ENCODE peak calls at places on chromosomes 13 and 19, in five cellular contexts. X, Q, A, Z and D are unnamed samples.

GRCh38 chr19:34645551-34645950 is 31.4 kb downstream of the SCGB2B2 start:
- DNase-seq in X (no peak), Z (no peak), A (no peak), Q (no peak), D (no peak)

GRCh38 chr13:82749551-82749950 is 1132.7 kb downstream of the SLITRK1 start:
- DNase-seq in Z (no peak), Q (no peak), A (no peak), X (no peak), D (no peak)

GRCh38 chr19:29872224-29872731 is 60.5 kb downstream of the CCNE1 start:
- DNase-seq in Q (no peak), X (no peak), Z (no peak), A (no peak), D (peak; percentile 24)

GRCh38 chr13:56837161-56837560 is 303.6 kb upstream of the PRR20A start:
- DNase-seq in Z (no peak), Q (no peak), X (no peak), A (no peak), D (no peak)

GRCh38 chr19:13723206-13723605 is 41.1 kb upstream of the MRI1 start:
- DNase-seq in X (no peak), A (peak; percentile 33), Q (no peak), Z (no peak), D (peak; percentile 20)

GRCh38 chr13:36382030-36382429 is 35.8 kb upstream of the SPART start:
- DNase-seq in Q (no peak), A (no peak), Z (no peak), X (no peak), D (no peak)

GRCh38 chr19:39823693-39824092 is 10.3 kb downstream of the DYRK1B start:
- DNase-seq in A (no peak), Z (no peak), Q (no peak), X (no peak), D (no peak)

GRCh38 chr13:71218960-71219359 is 648.0 kb downstream of the DACH1 start:
- DNase-seq in Q (no peak), A (no peak), Z (no peak), X (peak; percentile 54), D (no peak)

GRCh38 chr19:4089400-4089908 is 22.8 kb upstream of the ZBTB7A start:
- DNase-seq in Q (no peak), X (no peak), Z (peak; percentile 48), A (no peak), D (no peak)

GRCh38 chr13:42992585-42993122 is 613 bp upstream of the EPSTI1 start:
- DNase-seq in A (no peak), X (no peak), Z (no peak), Q (no peak), D (no peak)

GRCh38 chr13:114303700-114304327 is 10.5 kb upstream of the CHAMP1 start:
- DNase-seq in Q (no peak), X (no peak), Z (no peak), A (no peak), D (no peak)

GRCh38 chr13:33279898-33280549 is 5.5 kb downstream of the STARD13 start:
- DNase-seq in A (peak; percentile 76), X (peak; percentile 46), Q (no peak), Z (no peak), D (peak; percentile 80)

GRCh38 chr13:80669112-80669511 is 328.2 kb upstream of the SPRY2 start:
- DNase-seq in Z (no peak), X (no peak), A (no peak), Q (no peak), D (no peak)

GRCh38 chr19:15443838-15444237 is 5.9 kb downstream of the WIZ start:
- DNase-seq in A (peak; percentile 16), Z (peak; percentile 56), Q (no peak), X (no peak), D (no peak)

GRCh38 chr13:29958476-29958875 is 108.1 kb upstream of the UBL3 start:
- DNase-seq in A (no peak), Q (no peak), X (no peak), Z (no peak), D (no peak)

GRCh38 chr13:99215466-99215865 is 14.8 kb downstream of the UBAC2 start:
- DNase-seq in A (no peak), X (no peak), Q (no peak), Z (no peak), D (no peak)

GRCh38 chr13:90562388-90562787 is 785.1 kb upstream of the MIR17HG start:
- DNase-seq in A (no peak), Q (no peak), Z (no peak), X (no peak), D (no peak)

GRCh38 chr19:44602071-44602470 is 11.3 kb upstream of the IGSF23 start:
- DNase-seq in A (no peak), X (peak; percentile 72), Q (no peak), Z (no peak), D (no peak)

GRCh38 chr19:2164020-2164988 is 571 bp downstream of the DOT1L start:
- DNase-seq in X (no peak), Z (no peak), Q (no peak), A (no peak), D (peak; percentile 47)

GRCh38 chr19:40247178-40247577 is 20.7 kb upstream of the CCNP start:
- DNase-seq in X (no peak), Z (no peak), Q (no peak), A (no peak), D (no peak)

GRCh38 chr13:48500652-48501197 is 32.2 kb downstream of the RCBTB2 start:
- DNase-seq in Z (no peak), X (no peak), Q (no peak), A (peak; percentile 93), D (peak; percentile 88)

GRCh38 chr19:47819841-47820244 is 1.9 kb upstream of the CRX start:
- DNase-seq in A (no peak), X (no peak), Z (no peak), Q (no peak), D (no peak)

GRCh38 chr13:99199541-99200432 is 867 bp upstream of the UBAC2 start:
- DNase-seq in A (peak; percentile 12), Q (peak; percentile 38), Z (no peak), X (no peak), D (peak; percentile 15)

GRCh38 chr19:29467824-29468401 is 57.9 kb upstream of the VSTM2B start:
- DNase-seq in Q (no peak), A (peak; percentile 20), Z (no peak), X (peak; percentile 49), D (no peak)

GRCh38 chr13:108728370-108728769 is 99.0 kb downstream of the MYO16 start:
- DNase-seq in Z (no peak), X (peak; percentile 41), Q (no peak), A (no peak), D (no peak)

GRCh38 chr13:47794963-47795362 is 206.1 kb downstream of the SUCLA2 start:
- DNase-seq in X (peak; percentile 16), Z (no peak), Q (no peak), A (peak; percentile 6), D (no peak)

GRCh38 chr19:17339088-17339741 is 1.9 kb downstream of the GTPBP3 start:
- DNase-seq in A (no peak), Q (no peak), X (no peak), Z (no peak), D (no peak)

GRCh38 chr19:31110331-31110730 is 238.9 kb downstream of the TSHZ3 start:
- DNase-seq in Q (no peak), A (peak; percentile 66), Z (no peak), X (no peak), D (peak; percentile 63)

GRCh38 chr13:111213964-111214726 is 99.0 kb downstream of the ARHGEF7 start:
- DNase-seq in X (no peak), Z (no peak), Q (no peak), A (no peak), D (no peak)

GRCh38 chr13:74683411-74683810 is 549.2 kb upstream of the KLF12 start:
- DNase-seq in A (no peak), Z (no peak), X (peak; percentile 19), Q (no peak), D (no peak)
- TF ChIP-seq CTCF in A (peak; percentile 23), Z (no peak), X (peak; percentile 51), Q (no peak), D (peak; percentile 3)

DNA sequence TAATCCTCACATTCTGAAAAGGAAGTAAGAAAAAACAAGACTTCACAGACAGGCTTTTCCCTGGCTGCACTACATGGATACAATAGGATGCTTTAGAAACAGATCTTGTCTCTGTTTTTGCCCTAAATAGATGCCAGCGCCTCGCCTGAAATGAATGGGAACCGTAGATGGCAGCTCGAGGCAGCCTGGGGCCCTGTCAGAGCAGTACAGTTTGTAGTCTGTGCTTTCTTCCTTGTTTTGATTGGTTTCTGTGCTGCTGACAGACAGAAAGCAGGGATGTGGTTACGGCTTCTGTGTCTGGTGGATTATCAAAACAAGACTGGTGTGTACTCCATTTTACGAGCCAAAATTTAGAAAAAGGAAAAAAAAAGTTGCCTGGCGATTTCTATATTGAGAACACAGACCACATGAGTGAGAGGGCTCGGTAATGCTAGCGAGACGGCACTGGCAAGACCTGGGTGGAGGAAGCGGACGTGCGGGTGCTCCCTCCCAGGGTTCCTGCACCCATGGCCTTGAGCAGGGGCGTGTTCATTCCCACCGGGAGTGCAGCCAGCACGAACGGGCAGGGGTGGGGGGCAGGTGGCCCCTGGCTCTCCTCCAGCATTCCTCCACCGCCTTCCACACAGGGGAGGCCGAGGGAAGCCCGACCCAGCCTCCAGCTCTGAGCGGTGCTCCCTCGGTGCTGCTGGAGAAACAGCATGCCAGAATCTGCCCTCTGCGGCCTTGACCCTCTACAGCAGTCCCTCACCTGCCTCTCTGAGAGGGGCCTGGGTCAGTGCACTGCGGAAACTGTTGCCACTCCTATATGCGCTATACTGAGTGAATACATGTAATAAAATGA is 37.5 kb upstream of the C1QTNF9 start:
- DNase-seq in Z (peak; percentile 71), X (peak; percentile 6), Q (peak; percentile 81), A (peak; percentile 77), D (peak; percentile 59)
- H3K4me3 ChIP-seq in Z (peak overlapping the region; percentile 58), X (no peak overlapping the region), Q (peak overlapping the region; percentile 48), A (peak overlapping the region; percentile 42), D (peak overlapping the region; percentile 4)

GRCh38 chr19:19490247-19490968 is 24.9 kb downstream of the TSSK6 start:
- DNase-seq in A (peak; percentile 81), X (peak; percentile 77), Z (peak; percentile 85), Q (peak; percentile 85), D (peak; percentile 71)
- TF ChIP-seq CTCF in A (peak; percentile 82), X (peak; percentile 75), Z (peak; percentile 88), Q (peak; percentile 72), D (peak; percentile 72)

GRCh38 chr13:75797256-75797655 is 161.1 kb downstream of the LMO7 start:
- DNase-seq in Z (no peak), X (no peak), A (peak; percentile 33), Q (no peak), D (no peak)
- H3K4me3 ChIP-seq in Z (no peak overlapping the region), X (no peak overlapping the region), A (no peak overlapping the region), Q (no peak overlapping the region), D (no peak overlapping the region)

DNA sequence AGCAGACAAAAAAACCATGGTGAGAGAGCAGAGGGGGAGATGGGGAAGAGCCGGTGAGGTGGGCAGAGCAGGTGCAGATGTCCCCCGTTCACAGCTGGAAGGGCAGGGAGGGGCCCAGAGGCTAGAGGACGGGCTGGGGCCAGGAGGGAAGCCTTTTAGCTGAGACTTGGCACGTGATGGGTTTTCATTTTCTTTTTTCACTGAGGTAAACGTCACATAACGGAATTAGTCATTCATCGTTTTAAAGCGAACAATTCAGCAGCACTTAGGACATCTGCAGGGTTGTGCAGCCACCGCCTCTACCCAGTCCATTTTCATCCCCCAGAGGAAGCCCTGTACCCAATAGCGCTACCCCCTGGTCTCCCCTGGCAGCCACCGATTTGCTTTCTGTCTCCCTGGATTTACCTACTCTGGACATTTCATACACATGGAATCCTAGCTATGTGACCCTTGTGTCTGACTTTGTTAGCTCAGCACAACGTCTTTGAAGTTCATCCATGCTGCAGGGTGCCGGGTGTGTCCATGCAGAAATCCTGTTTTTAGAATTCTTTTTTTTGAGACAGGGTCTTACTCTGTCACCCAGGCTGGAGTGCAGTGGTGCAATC is 16.0 kb upstream of the EMC10 start:
- DNase-seq in Q (no peak), A (peak; percentile 32), X (peak; percentile 84), Z (no peak), D (peak; percentile 38)
- TF ChIP-seq CTCF in Q (no peak), A (no peak), X (peak; percentile 71), Z (no peak), D (no peak)

GRCh38 chr19:46303345-46303701 is 6.5 kb downstream of the HIF3A start:
- DNase-seq in A (no peak), Z (no peak), Q (no peak), X (peak; percentile 64), D (no peak)
- H3K4me3 ChIP-seq in A (no peak overlapping the region), Z (peak overlapping the region; percentile 18), Q (peak overlapping the region; percentile 47), X (peak overlapping the region; percentile 52), D (no peak overlapping the region)